ENCODE peak calls at places on chromosomes 5 and 9, in seven cellular contexts. D, J, A, E, G, T and B are unnamed samples.

GRCh38 chr5:113340537-113340936 is 94.3 kb downstream of the TSSK1B start:
- DNase-seq in J (no peak), T (no peak), G (no peak), D (no peak), E (no peak), A (no peak), B (no peak)

GRCh38 chr5:142627371-142628217 is 58.3 kb downstream of the FGF1 start:
- DNase-seq in G (no peak), A (no peak), T (no peak), E (no peak), D (no peak), J (no peak), B (no peak)

GRCh38 chr9:97934321-97935115 is 3.5 kb downstream of the HEMGN start:
- DNase-seq in T (no peak), A (no peak), G (no peak), E (no peak), D (no peak), J (no peak), B (no peak)

GRCh38 chr5:33167541-33167940 is 273.2 kb upstream of the TARS1 start:
- DNase-seq in J (no peak), D (no peak), E (no peak), A (no peak), T (no peak), G (no peak), B (no peak)

GRCh38 chr9:96344458-96345180 is 38.9 kb downstream of the SLC35D2 start:
- DNase-seq in E (peak; percentile 48), A (no peak), G (no peak), D (peak; percentile 87), T (peak; percentile 74), J (peak; percentile 61), B (no peak)

GRCh38 chr5:11390369-11390768 is 513.9 kb downstream of the CTNND2 start:
- DNase-seq in J (no peak), E (no peak), T (no peak), G (no peak), D (no peak), A (no peak), B (no peak)

GRCh38 chr5:28451478-28451877 is 1413.1 kb upstream of the CDH9 start:
- DNase-seq in T (no peak), D (no peak), J (no peak), E (no peak), A (no peak), G (no peak), B (no peak)

GRCh38 chr9:135813671-135814290 is 93.6 kb downstream of the CAMSAP1 start:
- DNase-seq in D (no peak), G (no peak), J (no peak), T (no peak), E (no peak), A (no peak), B (peak; percentile 40)

GRCh38 chr9:127162046-127162445 is 39.6 kb upstream of the ANGPTL2 start:
- DNase-seq in G (no peak), D (peak; percentile 47), T (no peak), A (no peak), J (no peak), E (no peak), B (no peak)

GRCh38 chr9:29514336-29514735 is 1941.1 kb upstream of the C9orf72 start:
- DNase-seq in G (no peak), D (no peak), A (no peak), T (no peak), J (no peak), E (no peak), B (no peak)

GRCh38 chr5:73411927-73412596 is 36.5 kb downstream of the FOXD1 start:
- DNase-seq in J (no peak), A (no peak), G (no peak), T (no peak), D (no peak), E (no peak), B (no peak)

GRCh38 chr5:17000296-17000939 is 64.3 kb upstream of the MYO10 start:
- DNase-seq in T (no peak), J (no peak), G (no peak), A (no peak), D (no peak), E (no peak), B (no peak)

DNA sequence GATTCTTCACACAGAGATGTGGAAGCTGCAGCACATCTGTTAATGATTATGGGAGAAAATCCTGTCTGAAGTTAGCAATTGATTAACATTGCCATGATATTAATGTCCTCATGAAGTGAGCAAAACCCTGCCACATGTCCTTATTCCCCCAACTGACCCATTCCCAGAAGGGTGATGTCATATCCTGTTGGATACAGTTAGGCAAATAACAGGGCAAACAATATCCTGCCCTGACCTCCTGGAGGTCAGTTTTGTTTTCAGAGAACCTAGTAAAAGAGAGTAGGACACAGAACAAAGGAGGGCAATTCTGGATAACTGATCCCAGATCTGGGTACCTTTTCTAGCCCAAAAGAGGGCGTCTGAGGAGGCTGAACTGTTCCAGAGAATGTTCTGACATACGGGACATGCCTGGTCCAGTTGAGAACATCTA is 11.0 kb downstream of the ABLIM3 start:
- DNase-seq in G (no peak), A (no peak), D (no peak), E (no peak), J (no peak), T (no peak), B (no peak)
- TF ChIP-seq POLR2A in G (no peak), A (no peak), D (no peak), E (no peak), J (no peak), T (no peak), B (no peak)

GRCh38 chr5:156870498-156870839 is 20.4 kb downstream of the PPP1R2B start:
- DNase-seq in A (no peak), J (no peak), G (no peak), D (no peak), T (no peak), E (no peak), B (no peak)

GRCh38 chr5:156865427-156865826 is 15.3 kb downstream of the PPP1R2B start:
- DNase-seq in E (no peak), A (no peak), D (no peak), J (no peak), G (no peak), T (no peak), B (no peak)

DNA sequence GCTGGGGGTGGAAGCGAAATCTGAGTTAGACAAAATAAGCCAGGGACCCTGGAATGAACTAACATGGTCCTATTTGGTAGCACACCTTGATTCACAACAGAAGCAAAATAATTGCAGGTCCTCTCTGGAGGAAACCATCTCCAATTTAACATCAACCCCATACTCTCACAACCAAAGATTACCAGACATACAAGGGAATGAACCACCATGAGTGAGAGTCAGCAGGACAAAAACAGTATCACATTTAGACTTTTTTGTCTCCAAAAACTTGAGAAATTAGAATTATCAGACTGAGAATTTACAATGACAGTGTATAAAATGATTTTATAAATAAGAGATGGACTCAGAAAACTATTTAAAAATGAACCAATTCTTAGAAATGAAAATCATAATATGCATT is 21.1 kb downstream of the PPP1R2B start:
- DNase-seq in E (no peak), J (no peak), D (no peak), A (no peak), G (no peak), T (no peak), B (no peak)
- H3K4me1 ChIP-seq in E (no peaks in the 10 kb centered on the region), J (no peaks in the 10 kb centered on the region), D (no peaks in the 10 kb centered on the region), A (no peaks in the 10 kb centered on the region), G (no peaks in the 10 kb centered on the region), T (no peaks in the 10 kb centered on the region), B (no peaks in the 10 kb centered on the region)

GRCh38 chr5:150782850-150783249 is 4.3 kb downstream of the SMIM3 start:
- DNase-seq in D (no peak), E (no peak), T (no peak), A (no peak), G (no peak), J (no peak), B (no peak)
- H3K27ac ChIP-seq in D (peak overlapping the region; percentile 91), E (peak overlapping the region; percentile 91), T (peak overlapping the region; percentile 90), A (peak overlapping the region; percentile 93), G (peak overlapping the region; percentile 78), J (peak overlapping the region; percentile 89), B (peak overlapping the region; percentile 56)

DNA sequence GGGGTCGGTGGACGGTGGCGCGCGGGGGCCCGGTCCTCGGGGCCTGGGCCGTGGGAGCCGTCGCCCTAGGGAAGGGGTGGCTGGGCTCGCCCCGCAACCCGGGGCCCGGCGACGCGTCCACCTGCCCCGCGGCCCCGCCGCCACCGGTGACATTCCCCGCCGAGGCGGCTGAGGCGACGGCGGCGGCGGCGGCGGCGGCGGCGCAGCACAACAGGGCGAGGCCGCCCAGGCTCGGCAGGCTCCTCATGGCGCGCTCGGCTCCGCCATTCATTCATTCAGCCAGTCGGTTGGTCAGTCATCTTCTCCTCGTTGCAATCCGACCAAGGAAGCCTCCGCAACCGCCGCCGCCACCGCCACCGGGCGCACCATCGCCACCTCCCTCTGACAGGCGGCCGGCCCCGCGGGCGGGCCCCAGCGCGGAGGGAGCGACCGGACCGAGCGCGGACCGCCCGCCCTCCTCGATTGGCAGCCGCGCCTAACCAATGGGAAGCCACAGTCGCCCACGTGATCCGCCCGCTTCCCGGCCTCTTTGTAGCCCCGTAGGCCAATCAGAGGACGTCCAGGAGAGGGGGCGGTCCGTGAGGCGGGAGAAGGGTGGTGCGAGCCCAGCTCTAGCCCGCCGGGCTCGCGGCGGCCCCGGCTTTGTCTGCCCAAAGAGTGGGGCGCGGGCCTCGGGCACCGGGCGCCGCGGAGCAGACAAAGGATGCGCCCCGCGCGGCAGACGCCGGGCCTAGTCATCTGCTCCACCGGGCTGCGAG is at the start of gene MEGF9:
- DNase-seq in D (peak; percentile 99), J (peak; percentile 98), E (peak; percentile 98), T (peak; percentile 99), G (peak; percentile 98), A (peak; percentile 98), B (peak; percentile 99)
- TF ChIP-seq POLR2A in D (no peak), J (peak; percentile 58), E (peak; percentile 69), T (peak; percentile 70), G (peak; percentile 89), A (no peak), B (peak; percentile 55)